ENCODE peak calls at places on chromosome 19, in six cellular contexts. L, P, J, Y, U and O are unnamed samples.

GRCh38 chr19:12695997-12696365 is 450 bp downstream of the FBXW9 start:
- DNase-seq in L (no peak), P (no peak), J (no peak), Y (no peak), U (no peak), O (no peak)

GRCh38 chr19:29893606-29894284 is 48.3 kb upstream of the URI1 start:
- DNase-seq in L (no peak), P (no peak), J (no peak), Y (no peak), U (no peak), O (no peak)

GRCh38 chr19:17743874-17744273 is 7.4 kb upstream of the FCHO1 start:
- DNase-seq in L (no peak), P (no peak), J (no peak), Y (no peak), U (no peak), O (no peak)

GRCh38 chr19:3440082-3440481 is 40.2 kb downstream of the SMIM24 start:
- DNase-seq in L (no peak), P (no peak), J (peak), Y (no peak), U (no peak), O (no peak)

GRCh38 chr19:45424191-45425058 is 708 bp upstream of the ERCC1 start:
- DNase-seq in L (no peak), P (peak), J (peak), Y (no peak), U (peak), O (peak)

GRCh38 chr19:55360902-55361301 is 2.2 kb downstream of the GARIN5B start:
- DNase-seq in L (no peak), P (no peak), J (no peak), Y (no peak), U (no peak), O (no peak)

GRCh38 chr19:49073514-49074378 is 1.2 kb upstream of the KCNA7 start:
- DNase-seq in L (no peak), P (peak), J (no peak), Y (no peak), U (no peak), O (no peak)

GRCh38 chr19:13160557-13160956 is 10.3 kb downstream of the IER2 start:
- DNase-seq in L (no peak), P (no peak), J (no peak), Y (no peak), U (peak), O (no peak)

GRCh38 chr19:28184997-28185396 is 1028.0 kb downstream of the UQCRFS1 start:
- DNase-seq in L (no peak), P (no peak), J (no peak), Y (no peak), U (no peak), O (no peak)

GRCh38 chr19:8988204-8988603 is 22.0 kb downstream of the MUC16 start:
- DNase-seq in L (no peak), P (no peak), J (no peak), Y (no peak), U (no peak), O (no peak)

GRCh38 chr19:6035026-6035425 is 57.1 kb upstream of the RANBP3 start:
- DNase-seq in L (no peak), P (no peak), J (no peak), Y (no peak), U (no peak), O (no peak)

GRCh38 chr19:11096210-11096841 is 7.1 kb downstream of the LDLR start:
- DNase-seq in L (no peak), P (no peak), J (no peak), Y (no peak), U (peak), O (no peak)

GRCh38 chr19:17302391-17303166 is 646 bp downstream of the ABHD8 start:
- DNase-seq in L (no peak), P (no peak), J (no peak), Y (no peak), U (no peak), O (no peak)

GRCh38 chr19:54463531-54464043 is at the start of gene LENG9:
- DNase-seq in L (peak), P (peak), J (peak), Y (peak), U (peak), O (peak)

GRCh38 chr19:15251749-15252397 is 19.6 kb upstream of the EPHX3 start:
- DNase-seq in L (no peak), P (no peak), J (no peak), Y (peak), U (peak), O (no peak)

GRCh38 chr19:40241809-40242384 is 15.4 kb upstream of the CCNP start:
- DNase-seq in L (no peak), P (no peak), J (peak), Y (no peak), U (peak), O (no peak)

GRCh38 chr19:1069009-1069779 is 2.2 kb downstream of the ARHGAP45 start:
- DNase-seq in L (no peak), P (no peak), J (no peak), Y (no peak), U (peak), O (no peak)

GRCh38 chr19:27796073-27796472 is 1416.9 kb downstream of the UQCRFS1 start:
- DNase-seq in L (no peak), P (no peak), J (no peak), Y (no peak), U (no peak), O (no peak)

GRCh38 chr19:35478794-35479193 is 11.5 kb downstream of the KRTDAP start:
- DNase-seq in L (no peak), P (no peak), J (no peak), Y (no peak), U (no peak), O (no peak)

GRCh38 chr19:35843676-35844481 is 8.4 kb downstream of the NPHS1 start:
- DNase-seq in L (no peak), P (no peak), J (no peak), Y (peak), U (peak), O (no peak)

GRCh38 chr19:41427647-41428480 is 690 bp upstream of the B3GNT8 start:
- DNase-seq in L (no peak), P (peak), J (no peak), Y (peak), U (no peak), O (no peak)

GRCh38 chr19:57632987-57633831 is at the start of gene ZNF211:
- DNase-seq in L (peak), P (peak), J (peak), Y (peak), U (peak), O (peak)

GRCh38 chr19:1987197-1988187 is 28.0 kb downstream of the BTBD2 start:
- DNase-seq in L (no peak), P (no peak), J (no peak), Y (no peak), U (no peak), O (no peak)

GRCh38 chr19:42200116-42200740 is 17.2 kb downstream of the DEDD2 start:
- DNase-seq in L (no peak), P (no peak), J (no peak), Y (no peak), U (no peak), O (no peak)

GRCh38 chr19:35913589-35913988 is 5.5 kb upstream of the TYROBP start:
- DNase-seq in L (no peak), P (no peak), J (no peak), Y (no peak), U (no peak), O (no peak)

GRCh38 chr19:41377977-41378707 is 1.8 kb downstream of the TMEM91 start:
- DNase-seq in L (no peak), P (no peak), J (no peak), Y (peak), U (no peak), O (no peak)

GRCh38 chr19:35703343-35703742 is 1.0 kb upstream of the ZBTB32 start:
- DNase-seq in L (no peak), P (no peak), J (no peak), Y (no peak), U (no peak), O (no peak)

GRCh38 chr19:7342143-7342542 is 6.6 kb upstream of the ARHGEF18 start:
- DNase-seq in L (no peak), P (no peak), J (no peak), Y (no peak), U (no peak), O (no peak)

GRCh38 chr19:6802336-6803035 is 30.0 kb downstream of the VAV1 start:
- DNase-seq in L (peak), P (no peak), J (no peak), Y (no peak), U (peak), O (no peak)

GRCh38 chr19:12555456-12555930 is 4.2 kb upstream of the ZNF564 start:
- DNase-seq in L (no peak), P (no peak), J (no peak), Y (peak), U (no peak), O (no peak)

GRCh38 chr19:54502518-54503048 is at the start of gene LAIR2:
- DNase-seq in L (no peak), P (no peak), J (no peak), Y (no peak), U (no peak), O (no peak)

GRCh38 chr19:28705008-28705407 is 507.9 kb downstream of the UQCRFS1 start:
- DNase-seq in L (no peak), P (no peak), J (no peak), Y (no peak), U (no peak), O (peak)

GRCh38 chr19:52190679-52191293 is 934 bp downstream of the PPP2R1A start:
- DNase-seq in L (no peak), P (peak), J (peak), Y (no peak), U (peak), O (no peak)

GRCh38 chr19:7947939-7948338 is 4.5 kb upstream of the TIMM44 start:
- DNase-seq in L (no peak), P (no peak), J (no peak), Y (no peak), U (no peak), O (no peak)

GRCh38 chr19:50325310-50326100 is 3.7 kb downstream of the KCNC3 start:
- DNase-seq in L (peak), P (peak), J (peak), Y (peak), U (peak), O (peak)